ENCODE peak calls at places on chromosome 10, in six cellular contexts. O is colonic mucosa, J is esophagus squamous epithelium, X is left ventricle myocardium inferior, E is OCI-LY7, Z is cardiac muscle cell. B is an unnamed sample.

GRCh38 chr10:48505394-48506112 is 99.3 kb downstream of the ARHGAP22 start:
- DNase-seq in O (peak), X (no peak), E (no peak), J (no peak), Z (no peak), B (no peak)

GRCh38 chr10:128526793-128527375 is 400.7 kb upstream of the MKI67 start:
- DNase-seq in E (no peak), J (no peak), X (no peak), O (no peak), Z (peak), B (no peak)

GRCh38 chr10:107971411-107971810 is 806.9 kb upstream of the SORCS1 start:
- DNase-seq in Z (no peak), O (no peak), J (no peak), X (no peak), E (no peak), B (no peak)

GRCh38 chr10:96814264-96814663 is 17.8 kb upstream of the LCOR start:
- DNase-seq in X (no peak), Z (no peak), J (no peak), O (no peak), E (no peak), B (peak)

GRCh38 chr10:129727495-129727894 is 236.6 kb downstream of the EBF3 start:
- DNase-seq in O (no peak), E (no peak), X (no peak), J (no peak), Z (no peak), B (no peak)

GRCh38 chr10:51657481-51657880 is 41.9 kb downstream of the CSTF2T start:
- DNase-seq in X (no peak), Z (no peak), E (no peak), O (no peak), J (no peak), B (no peak)

GRCh38 chr10:74929197-74929596 is 102.8 kb downstream of the KAT6B start:
- DNase-seq in X (no peak), E (no peak), J (no peak), Z (no peak), O (no peak), B (peak)

GRCh38 chr10:130750441-130750840 is 561.1 kb downstream of the TCERG1L start:
- DNase-seq in O (no peak), E (no peak), X (no peak), J (no peak), Z (no peak), B (no peak)

GRCh38 chr10:22340362-22341189 is 4.7 kb upstream of the SPAG6 start:
- DNase-seq in O (peak), Z (peak), J (no peak), X (peak), E (peak), B (peak)

GRCh38 chr10:104622598-104623209 is 18.4 kb upstream of the SORCS3 start:
- DNase-seq in O (no peak), Z (peak), X (no peak), J (no peak), E (peak), B (no peak)
- TF ChIP-seq CTCF in O (no peak), Z (peak), X (peak), J (no peak), E (peak), B (peak)

GRCh38 chr10:113049881-113050280 is 99.8 kb downstream of the TCF7L2 start:
- DNase-seq in O (no peak), J (no peak), E (no peak), X (no peak), Z (no peak), B (no peak)

GRCh38 chr10:113051456-113051855 is 101.4 kb downstream of the TCF7L2 start:
- DNase-seq in Z (no peak), E (no peak), J (no peak), X (no peak), O (no peak), B (no peak)

GRCh38 chr10:113053091-113053490 is 103.0 kb downstream of the TCF7L2 start:
- DNase-seq in E (no peak), X (peak), Z (no peak), O (no peak), J (no peak), B (no peak)

GRCh38 chr10:113053881-113054280 is 103.8 kb downstream of the TCF7L2 start:
- DNase-seq in J (no peak), X (no peak), E (no peak), O (no peak), Z (no peak), B (no peak)

DNA sequence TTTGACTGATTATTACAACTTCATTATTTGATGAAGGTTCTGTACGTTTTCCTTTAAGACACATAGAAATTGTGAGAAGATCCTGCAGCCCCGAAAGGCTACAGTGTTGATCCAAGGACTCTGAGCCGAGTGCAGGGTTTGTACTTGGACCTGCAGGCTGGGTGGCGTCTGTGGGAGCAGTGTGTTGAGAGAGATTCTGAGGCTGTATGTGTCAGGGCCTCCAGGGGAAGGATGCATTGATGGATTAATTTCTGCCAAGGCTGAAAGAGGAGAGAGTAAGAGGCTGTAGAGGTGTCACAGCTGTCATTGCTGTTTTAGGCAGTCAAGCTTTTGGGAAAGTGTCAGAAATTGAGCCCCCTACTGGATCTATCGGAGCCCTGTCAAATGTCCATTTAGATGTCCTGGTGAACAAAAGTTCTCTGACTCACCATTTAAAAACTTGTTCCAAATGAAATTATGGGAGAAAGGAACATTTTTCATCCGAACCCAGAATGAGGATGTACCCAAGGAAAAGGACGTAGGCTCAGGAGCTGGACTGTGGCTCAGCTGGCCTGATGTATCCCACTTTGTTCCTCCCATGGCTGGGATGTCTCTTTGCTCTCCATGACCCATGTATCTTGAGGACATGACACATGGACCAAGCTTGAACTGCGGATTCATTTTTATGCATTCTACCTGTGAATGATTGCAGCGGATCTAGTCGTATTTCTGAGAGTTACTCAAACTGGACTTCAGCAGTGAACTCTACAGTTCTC is 102.2 kb downstream of the TCF7L2 start:
- DNase-seq in E (no peak), J (no peak), Z (no peak), X (no peak), O (no peak), B (no peak)
- TF ChIP-seq CTCF in E (peak), J (no peak), Z (peak), X (peak), O (no peak), B (peak)

GRCh38 chr10:93568105-93568390 is 1.6 kb downstream of the FFAR4 start:
- DNase-seq in O (no peak), E (no peak), Z (no peak), X (peak), J (no peak), B (no peak)
- TF ChIP-seq CTCF in O (no peak), E (no peak), Z (no peak), X (no peak), J (no peak), B (no peak)

DNA sequence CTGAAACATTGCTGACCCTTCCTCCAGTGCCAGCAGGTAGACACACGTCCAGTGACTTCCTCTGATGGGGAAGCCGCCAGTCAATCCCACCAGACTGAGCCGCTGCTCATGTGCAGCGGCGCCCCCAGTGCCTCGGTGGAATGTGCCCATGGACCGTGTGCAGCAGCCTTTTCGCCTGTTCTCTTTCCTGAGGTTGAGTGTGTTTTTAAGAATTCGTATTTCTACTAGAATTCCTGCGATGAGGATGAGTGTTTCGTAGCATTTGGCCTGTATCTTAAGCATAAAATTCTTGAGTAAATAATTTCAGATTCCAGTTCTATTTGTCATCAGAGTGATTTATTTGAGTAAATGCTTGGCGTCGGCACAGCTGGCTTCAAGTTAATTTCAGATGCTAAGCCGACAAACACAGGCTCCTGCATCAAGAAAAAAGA is 35.4 kb downstream of the BNIP3 start:
- DNase-seq in X (no peak), E (no peak), J (no peak), Z (no peak), O (no peak), B (peak)
- TF ChIP-seq CTCF in X (no peak), E (no peak), J (no peak), Z (peak), O (no peak), B (no peak)